ENCODE peak calls at places on chromosome 3, in six cellular contexts. One of them, this sample, is unnamed.

GRCh38 chr3:14431928-14432834 is 29.8 kb downstream of the SLC6A6 start:
- DNase-seq in BE2C: peak
- DNase-seq in dorsolateral prefrontal cortex: peak
- DNase-seq in astrocyte: peak
- DNase-seq in fibroblast of mammary gland: peak
- DNase-seq in testis: peak
- DNase-seq in this sample: peak

GRCh38 chr3:69785769-69786311 is 46.6 kb downstream of the MITF start:
- DNase-seq in testis: no peak
- DNase-seq in fibroblast of mammary gland: no peak
- DNase-seq in astrocyte: no peak
- DNase-seq in BE2C: no peak
- DNase-seq in dorsolateral prefrontal cortex: no peak
- DNase-seq in this sample: no peak

GRCh38 chr3:183151716-183152385 is 10.7 kb downstream of the LAMP3 start:
- DNase-seq in testis: no peak
- DNase-seq in fibroblast of mammary gland: no peak
- DNase-seq in BE2C: no peak
- DNase-seq in dorsolateral prefrontal cortex: no peak
- DNase-seq in astrocyte: no peak
- DNase-seq in this sample: no peak

GRCh38 chr3:63462732-63463131 is 184.6 kb downstream of the SYNPR start:
- DNase-seq in dorsolateral prefrontal cortex: no peak
- DNase-seq in astrocyte: no peak
- DNase-seq in testis: no peak
- DNase-seq in BE2C: no peak
- DNase-seq in fibroblast of mammary gland: no peak
- DNase-seq in this sample: no peak

GRCh38 chr3:112038863-112039262 is 4.3 kb downstream of the TMPRSS7 start:
- DNase-seq in dorsolateral prefrontal cortex: no peak
- DNase-seq in fibroblast of mammary gland: no peak
- DNase-seq in astrocyte: peak
- DNase-seq in BE2C: no peak
- DNase-seq in testis: no peak
- DNase-seq in this sample: no peak

GRCh38 chr3:139120336-139120971 is 75.8 kb upstream of the PRR23C start:
- DNase-seq in dorsolateral prefrontal cortex: no peak
- DNase-seq in BE2C: no peak
- DNase-seq in astrocyte: peak
- DNase-seq in testis: no peak
- DNase-seq in fibroblast of mammary gland: peak
- DNase-seq in this sample: no peak

GRCh38 chr3:166296179-166296783 is 459.1 kb upstream of the BCHE start:
- DNase-seq in fibroblast of mammary gland: no peak
- DNase-seq in BE2C: no peak
- DNase-seq in astrocyte: no peak
- DNase-seq in dorsolateral prefrontal cortex: no peak
- DNase-seq in testis: no peak
- DNase-seq in this sample: no peak

GRCh38 chr3:195257454-195258448 is 13.2 kb downstream of the XXYLT1 start:
- DNase-seq in dorsolateral prefrontal cortex: no peak
- DNase-seq in BE2C: no peak
- DNase-seq in astrocyte: no peak
- DNase-seq in testis: no peak
- DNase-seq in fibroblast of mammary gland: peak
- DNase-seq in this sample: no peak

GRCh38 chr3:197420115-197420514 is 121.7 kb upstream of the DLG1 start:
- DNase-seq in fibroblast of mammary gland: peak
- DNase-seq in BE2C: no peak
- DNase-seq in testis: no peak
- DNase-seq in dorsolateral prefrontal cortex: no peak
- DNase-seq in astrocyte: no peak
- DNase-seq in this sample: no peak

GRCh38 chr3:14481646-14482036 is 58.5 kb downstream of the GRIP2 start:
- DNase-seq in fibroblast of mammary gland: no peak
- DNase-seq in astrocyte: no peak
- DNase-seq in testis: no peak
- DNase-seq in BE2C: no peak
- DNase-seq in dorsolateral prefrontal cortex: no peak
- DNase-seq in this sample: no peak

GRCh38 chr3:120907659-120908029 is 361 bp upstream of the STXBP5L start:
- DNase-seq in astrocyte: no peak
- DNase-seq in dorsolateral prefrontal cortex: no peak
- DNase-seq in BE2C: no peak
- DNase-seq in testis: no peak
- DNase-seq in fibroblast of mammary gland: no peak
- DNase-seq in this sample: no peak

GRCh38 chr3:127105996-127106855 is 86.7 kb upstream of the PRR23E start:
- DNase-seq in dorsolateral prefrontal cortex: no peak
- DNase-seq in fibroblast of mammary gland: no peak
- DNase-seq in astrocyte: no peak
- DNase-seq in BE2C: no peak
- DNase-seq in testis: no peak
- DNase-seq in this sample: no peak

GRCh38 chr3:113132571-113132996 is 78.8 kb upstream of the BOC start:
- DNase-seq in BE2C: no peak
- DNase-seq in testis: no peak
- DNase-seq in astrocyte: peak
- DNase-seq in dorsolateral prefrontal cortex: no peak
- DNase-seq in fibroblast of mammary gland: peak
- DNase-seq in this sample: no peak

GRCh38 chr3:126459763-126460127 is 15.9 kb downstream of the ZXDC start:
- DNase-seq in fibroblast of mammary gland: no peak
- DNase-seq in testis: no peak
- DNase-seq in dorsolateral prefrontal cortex: no peak
- DNase-seq in astrocyte: no peak
- DNase-seq in BE2C: no peak
- DNase-seq in this sample: no peak

GRCh38 chr3:185822221-185822956 is 2.5 kb downstream of the IGF2BP2 start:
- DNase-seq in dorsolateral prefrontal cortex: no peak
- DNase-seq in BE2C: no peak
- DNase-seq in fibroblast of mammary gland: peak
- DNase-seq in testis: no peak
- DNase-seq in astrocyte: peak
- DNase-seq in this sample: no peak

GRCh38 chr3:1987983-1988382 is 110.7 kb upstream of the CNTN4 start:
- DNase-seq in BE2C: no peak
- DNase-seq in dorsolateral prefrontal cortex: no peak
- DNase-seq in fibroblast of mammary gland: peak
- DNase-seq in astrocyte: no peak
- DNase-seq in testis: peak
- DNase-seq in this sample: peak

GRCh38 chr3:60277376-60277800 is 973.9 kb downstream of the FHIT start:
- DNase-seq in astrocyte: no peak
- DNase-seq in fibroblast of mammary gland: no peak
- DNase-seq in dorsolateral prefrontal cortex: no peak
- DNase-seq in BE2C: peak
- DNase-seq in testis: peak
- DNase-seq in this sample: no peak

GRCh38 chr3:79297242-79297641 is 470.6 kb downstream of the ROBO1 start:
- DNase-seq in dorsolateral prefrontal cortex: no peak
- DNase-seq in astrocyte: peak
- DNase-seq in testis: no peak
- DNase-seq in BE2C: no peak
- DNase-seq in fibroblast of mammary gland: peak
- DNase-seq in this sample: no peak

GRCh38 chr3:14997941-14998340 is 50.6 kb downstream of the NR2C2 start:
- DNase-seq in testis: no peak
- DNase-seq in astrocyte: no peak
- DNase-seq in fibroblast of mammary gland: no peak
- DNase-seq in dorsolateral prefrontal cortex: no peak
- DNase-seq in BE2C: no peak
- DNase-seq in this sample: no peak

GRCh38 chr3:126983653-126984390 is 907 bp downstream of the PLXNA1 start:
- DNase-seq in BE2C: peak
- DNase-seq in dorsolateral prefrontal cortex: no peak
- DNase-seq in testis: no peak
- DNase-seq in astrocyte: no peak
- DNase-seq in fibroblast of mammary gland: no peak
- DNase-seq in this sample: peak

GRCh38 chr3:67901681-67902080 is 247.3 kb upstream of the SUCLG2 start:
- DNase-seq in BE2C: no peak
- DNase-seq in testis: no peak
- DNase-seq in fibroblast of mammary gland: no peak
- DNase-seq in astrocyte: no peak
- DNase-seq in dorsolateral prefrontal cortex: no peak
- DNase-seq in this sample: peak
- TF ChIP-seq CTCF in BE2C: no peak
- TF ChIP-seq CTCF in testis: no peak
- TF ChIP-seq CTCF in fibroblast of mammary gland: no peak
- TF ChIP-seq CTCF in astrocyte: peak
- TF ChIP-seq CTCF in dorsolateral prefrontal cortex: peak
- TF ChIP-seq CTCF in this sample: peak

DNA sequence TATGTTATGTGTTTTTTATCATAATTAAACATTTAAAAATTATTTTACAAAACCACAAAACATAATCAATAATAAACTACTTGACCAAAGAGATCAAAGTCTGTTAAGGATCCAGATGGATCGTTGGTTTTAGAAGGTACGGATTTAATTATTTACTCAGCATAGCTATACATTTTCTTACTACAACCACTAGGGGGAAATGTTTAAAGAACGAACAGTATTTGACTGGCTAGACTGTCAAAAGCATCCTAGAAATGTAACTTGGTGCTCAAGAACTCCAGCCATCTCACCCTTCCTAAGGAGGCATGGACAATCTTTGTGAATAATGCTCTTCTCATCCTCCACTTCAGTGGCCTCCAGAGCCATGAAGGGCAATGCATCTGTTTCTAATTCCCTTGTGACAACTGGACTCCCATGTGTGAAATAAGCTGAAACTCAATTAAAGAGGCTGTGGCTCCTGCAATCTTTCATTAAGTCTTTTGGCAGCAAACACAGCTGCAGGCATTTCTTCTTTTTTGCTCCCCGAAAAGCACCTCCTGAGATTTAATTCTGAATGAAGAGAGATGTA is 94.7 kb upstream of the TUSC7 start:
- DNase-seq in fibroblast of mammary gland: peak
- DNase-seq in astrocyte: peak
- DNase-seq in testis: no peak
- DNase-seq in BE2C: no peak
- DNase-seq in dorsolateral prefrontal cortex: no peak
- DNase-seq in this sample: no peak
- TF ChIP-seq CTCF in fibroblast of mammary gland: peak
- TF ChIP-seq CTCF in astrocyte: peak
- TF ChIP-seq CTCF in testis: peak
- TF ChIP-seq CTCF in BE2C: peak
- TF ChIP-seq CTCF in dorsolateral prefrontal cortex: peak
- TF ChIP-seq CTCF in this sample: no peak

DNA sequence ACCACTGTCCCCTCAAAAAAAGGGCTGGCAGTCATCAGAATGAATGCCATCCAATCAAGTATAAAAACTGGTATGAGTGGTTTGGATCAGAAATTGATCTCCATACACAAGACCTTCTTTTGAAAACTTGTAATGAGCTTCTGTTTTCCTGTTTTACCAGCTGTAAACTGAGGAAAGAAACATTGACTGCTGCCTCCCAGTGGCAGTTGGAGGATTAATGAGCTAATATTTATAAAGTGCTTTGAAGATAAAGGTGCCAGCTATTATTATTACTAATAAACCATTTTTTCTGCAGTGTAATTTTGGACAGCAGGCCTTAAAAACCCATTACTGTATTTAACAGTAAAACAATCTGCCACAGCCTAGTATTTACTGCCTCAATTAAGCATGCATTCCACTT is 11.4 kb downstream of the CHL1 start:
- DNase-seq in fibroblast of mammary gland: no peak
- DNase-seq in testis: no peak
- DNase-seq in dorsolateral prefrontal cortex: no peak
- DNase-seq in BE2C: no peak
- DNase-seq in astrocyte: no peak
- DNase-seq in this sample: no peak
- TF ChIP-seq CTCF in fibroblast of mammary gland: no peak
- TF ChIP-seq CTCF in testis: no peak
- TF ChIP-seq CTCF in dorsolateral prefrontal cortex: no peak
- TF ChIP-seq CTCF in BE2C: no peak
- TF ChIP-seq CTCF in astrocyte: no peak
- TF ChIP-seq CTCF in this sample: no peak

GRCh38 chr3:180026997-180027396 is 9.7 kb downstream of the PEX5L start:
- DNase-seq in BE2C: no peak
- DNase-seq in astrocyte: no peak
- DNase-seq in fibroblast of mammary gland: no peak
- DNase-seq in testis: no peak
- DNase-seq in dorsolateral prefrontal cortex: no peak
- DNase-seq in this sample: no peak
- TF ChIP-seq CTCF in BE2C: no peak
- TF ChIP-seq CTCF in astrocyte: no peak
- TF ChIP-seq CTCF in fibroblast of mammary gland: no peak
- TF ChIP-seq CTCF in testis: no peak
- TF ChIP-seq CTCF in dorsolateral prefrontal cortex: no peak
- TF ChIP-seq CTCF in this sample: no peak